ENCODE peak calls at places on chromosomes 3 and 15, in four cellular contexts. J is H1, K is adipocyte, P is SK-N-SH. A is an unnamed sample. For H3K4me1, the result is how much of the 10 kb centered on the place peaks cover.

GRCh38 chr3:127041933-127042332 is 59.0 kb downstream of the PLXNA1 start:
- DNase-seq in J (no peak), K (no peak), P (no peak), A (no peak)

GRCh38 chr3:123878807-123879206 is 5.3 kb downstream of the MYLK start:
- DNase-seq in J (no peak), K (no peak), P (no peak), A (no peak)

GRCh38 chr15:83206387-83206970 is 1.1 kb downstream of the HDGFL3 start:
- DNase-seq in J (no peak), K (no peak), P (no peak), A (peak)

GRCh38 chr15:64825431-64826294 is at the start of gene PIF1:
- DNase-seq in J (peak), K (peak), P (peak), A (peak)

GRCh38 chr3:22713936-22714335 is 489.2 kb upstream of the UBE2E2 start:
- DNase-seq in J (no peak), K (peak), P (no peak), A (no peak)

GRCh38 chr15:100913961-100914360 is 5.2 kb upstream of the LRRK1 start:
- DNase-seq in J (no peak), K (no peak), P (no peak), A (no peak)

GRCh38 chr3:126951561-126951960 is 31.4 kb upstream of the PLXNA1 start:
- DNase-seq in J (no peak), K (no peak), P (no peak), A (no peak)

GRCh38 chr3:129026728-129027543 is 25.8 kb downstream of the EFCC1 start:
- DNase-seq in J (peak), K (peak), P (peak), A (peak)

GRCh38 chr3:4720316-4721075 is 227.3 kb downstream of the ITPR1 start:
- DNase-seq in J (no peak), K (peak), P (no peak), A (peak)
- H3K4me1 ChIP-seq in J (under half), K (under half), P (under half), A (under half)

DNA sequence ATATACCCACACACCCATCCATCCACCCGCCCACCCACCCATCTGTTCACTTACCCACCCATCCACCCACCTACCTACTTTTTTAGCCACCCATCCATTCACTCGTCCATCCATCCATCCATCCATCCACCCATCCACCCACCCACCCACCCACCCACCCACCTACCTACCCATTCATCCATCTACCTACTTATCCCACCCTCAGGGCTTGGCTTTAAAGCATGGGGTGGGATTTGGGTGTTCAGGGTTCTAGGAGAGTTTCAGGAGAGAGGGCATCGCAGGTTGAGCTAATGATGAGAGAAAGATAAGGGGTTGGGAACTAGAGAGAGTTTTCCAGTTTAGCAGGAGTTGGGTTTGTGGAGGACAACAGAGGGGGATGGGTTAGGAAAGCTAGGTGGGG is 9.7 kb downstream of the FBLN2 start:
- DNase-seq in J (no peak), K (no peak), P (no peak), A (no peak)
- H3K4me1 ChIP-seq in J (under half), K (half or more), P (under half), A (under half)

DNA sequence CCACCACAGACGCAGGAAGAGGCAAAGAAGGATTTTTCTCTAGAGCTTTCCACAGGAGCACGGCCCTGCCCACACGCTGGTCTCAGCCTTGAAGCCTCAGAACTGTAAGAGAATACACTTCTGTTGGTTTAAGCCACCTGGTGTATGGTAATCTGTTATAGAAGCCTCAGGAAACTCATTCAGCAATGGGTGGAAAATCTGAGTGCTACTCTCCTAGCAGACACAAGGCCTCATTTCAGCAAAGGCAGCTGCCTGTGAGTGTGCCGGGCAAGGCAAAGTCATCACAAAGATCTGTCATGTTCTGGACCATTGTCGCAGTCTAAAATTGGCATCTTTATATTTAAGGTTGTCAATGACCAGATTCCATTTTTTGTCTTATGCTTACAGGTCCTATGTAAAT is 31.0 kb downstream of the ATP10A start:
- DNase-seq in J (no peak), K (peak), P (no peak), A (no peak)
- H3K4me1 ChIP-seq in J (under half), K (under half), P (under half), A (under half)

GRCh38 chr15:89104172-89104564 is 15.9 kb downstream of the ABHD2 start:
- DNase-seq in J (no peak), K (no peak), P (no peak), A (no peak)

GRCh38 chr15:89103481-89104171 is 15.4 kb downstream of the ABHD2 start:
- DNase-seq in J (no peak), K (no peak), P (no peak), A (no peak)

GRCh38 chr15:89099968-89100367 is 11.7 kb downstream of the ABHD2 start:
- DNase-seq in J (no peak), K (no peak), P (no peak), A (no peak)

GRCh38 chr15:89098281-89098680 is 10.0 kb downstream of the ABHD2 start:
- DNase-seq in J (no peak), K (peak), P (no peak), A (no peak)

GRCh38 chr15:89101302-89102191 is 13.3 kb downstream of the ABHD2 start:
- DNase-seq in J (no peak), K (peak), P (no peak), A (no peak)
- H3K4me1 ChIP-seq in J (under half), K (half or more), P (under half), A (under half)

DNA sequence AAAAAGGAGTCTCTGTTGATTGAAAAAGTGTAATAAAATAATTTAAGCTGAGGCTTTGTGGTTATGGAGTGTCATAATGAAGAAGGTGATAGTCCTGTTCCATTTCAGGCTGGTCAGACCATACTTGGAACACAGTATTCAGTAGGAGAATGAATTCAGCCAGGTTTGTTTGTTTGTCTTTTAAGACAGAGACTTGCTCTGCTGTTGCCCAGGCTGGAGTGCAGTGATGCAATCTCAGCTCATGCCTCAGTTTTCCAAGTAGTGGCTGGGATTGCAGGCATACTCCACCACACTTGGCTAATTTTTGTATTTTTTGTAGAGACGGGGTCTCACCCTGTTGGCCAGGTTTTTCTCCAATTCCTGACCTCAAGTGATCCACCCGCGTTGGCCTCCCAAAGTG is 33.5 kb downstream of the IQGAP1 start:
- DNase-seq in J (no peak), K (peak), P (no peak), A (no peak)
- H3K4me1 ChIP-seq in J (under half), K (half or more), P (half or more), A (under half)

DNA sequence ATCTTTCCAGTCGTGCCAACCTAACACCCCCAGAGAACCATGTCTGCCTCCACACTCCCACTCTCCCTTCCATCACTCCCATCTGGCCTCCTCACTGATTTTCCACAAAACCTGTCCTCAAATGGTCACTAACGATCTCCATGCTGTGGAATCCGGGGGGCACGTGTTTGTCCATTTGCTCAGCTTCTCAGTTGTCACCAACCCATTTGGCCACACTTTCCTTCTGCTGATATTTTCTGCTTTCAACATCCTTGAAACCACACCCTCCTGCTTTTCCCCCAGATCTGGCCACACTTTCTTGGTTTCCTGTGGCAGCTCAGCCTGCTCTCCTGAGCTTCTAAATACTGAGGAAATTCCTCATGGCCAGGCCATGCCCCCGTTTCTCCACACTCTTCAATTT is 257.2 kb upstream of the NSMCE3 start:
- DNase-seq in J (no peak), K (no peak), P (no peak), A (no peak)
- H3K4me1 ChIP-seq in J (under half), K (under half), P (under half), A (under half)

GRCh38 chr3:69012111-69012835 is 1.2 kb downstream of the EOGT start:
- DNase-seq in J (no peak), K (peak), P (no peak), A (no peak)

GRCh38 chr3:69012836-69013255 is 638 bp downstream of the EOGT start:
- DNase-seq in J (no peak), K (peak), P (peak), A (no peak)

GRCh38 chr3:69013256-69014021 is at the start of gene EOGT:
- DNase-seq in J (peak), K (peak), P (peak), A (peak)

GRCh38 chr3:69009559-69010410 is 3.7 kb downstream of the EOGT start:
- DNase-seq in J (peak), K (peak), P (no peak), A (no peak)

DNA sequence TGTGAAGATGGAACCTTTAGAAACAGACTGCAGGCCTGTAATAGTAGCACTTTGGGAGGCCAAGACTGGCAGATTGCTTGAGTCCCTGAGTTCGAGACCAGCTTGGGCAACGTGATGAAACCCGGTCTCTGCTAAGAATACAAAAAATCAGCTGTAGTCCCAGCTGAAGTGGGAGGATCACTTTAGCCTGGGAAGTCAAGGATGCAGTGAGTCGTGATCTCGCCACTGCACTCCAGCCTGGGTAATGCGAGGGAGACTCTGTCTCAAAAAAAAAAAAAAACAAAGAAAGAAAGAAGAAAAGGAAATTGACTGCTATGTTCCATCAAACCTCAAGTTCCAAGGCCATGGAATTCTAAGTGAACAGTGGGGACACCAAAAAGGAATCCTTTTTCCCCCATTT is 2.2 kb downstream of the EOGT start:
- DNase-seq in J (no peak), K (no peak), P (no peak), A (no peak)
- H3K4me1 ChIP-seq in J (under half), K (under half), P (under half), A (under half)

GRCh38 chr3:152365766-152366593 is 97.3 kb downstream of the MBNL1 start:
- DNase-seq in J (no peak), K (no peak), P (no peak), A (peak)
- H3K4me1 ChIP-seq in J (under half), K (under half), P (under half), A (under half)

GRCh38 chr3:42028474-42028873 is 62.7 kb upstream of the TRAK1 start:
- DNase-seq in J (no peak), K (no peak), P (no peak), A (no peak)
- H3K4me1 ChIP-seq in J (under half), K (under half), P (under half), A (under half)

DNA sequence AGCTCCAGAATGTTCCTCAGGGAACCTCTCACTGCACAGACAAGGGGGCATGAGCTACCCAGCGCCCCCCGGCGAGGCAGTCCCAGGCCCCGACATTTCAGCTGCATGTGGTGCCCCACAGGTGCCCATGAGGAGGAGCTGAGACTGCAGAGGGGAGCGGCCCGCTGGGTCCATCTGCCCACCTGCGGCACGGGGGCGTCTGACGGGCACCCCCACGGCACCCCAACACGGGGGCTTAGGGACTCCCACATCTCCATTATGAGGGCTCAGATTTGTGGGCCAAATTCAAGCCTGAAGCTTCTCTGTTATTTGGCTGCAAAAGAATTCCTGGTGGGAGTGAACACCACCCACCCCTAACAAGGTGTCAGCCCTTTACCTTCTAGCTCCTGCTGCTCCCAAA is 258.4 kb downstream of the UACA start:
- DNase-seq in J (no peak), K (no peak), P (no peak), A (no peak)
- H3K4me1 ChIP-seq in J (under half), K (under half), P (under half), A (under half)